ENCODE peak calls at places on chromosomes 3 and 15, in seven cellular contexts. D, K, N, J, A, C and X are unnamed samples.

GRCh38 chr3:88195951-88196434 is 46.2 kb downstream of the C3orf38 start:
- DNase-seq in K (no peak), C (no peak), J (no peak), D (no peak), A (no peak), N (no peak), X (no peak)

GRCh38 chr15:65393557-65393956 is 15.8 kb upstream of the IGDCC3 start:
- DNase-seq in J (no peak), A (no peak), N (no peak), D (no peak), C (no peak), K (no peak), X (no peak)

GRCh38 chr3:134067311-134068161 is 37.8 kb upstream of the SLCO2A1 start:
- DNase-seq in C (no peak), D (no peak), A (no peak), K (no peak), J (no peak), N (peak; percentile 91), X (no peak)

GRCh38 chr3:182136008-182136910 is 424.5 kb downstream of the SOX2 start:
- DNase-seq in K (no peak), A (no peak), N (no peak), D (no peak), C (no peak), J (no peak), X (no peak)

GRCh38 chr15:78561490-78561889 is 3.8 kb upstream of the CHRNA5 start:
- DNase-seq in K (no peak), N (no peak), J (no peak), A (no peak), D (no peak), C (no peak), X (no peak)

GRCh38 chr3:146134348-146135117 is 26.5 kb downstream of the PLOD2 start:
- DNase-seq in N (no peak), J (no peak), K (no peak), C (no peak), D (no peak), A (peak; percentile 73), X (no peak)

GRCh38 chr3:98906230-98906629 is 4.7 kb upstream of the DCBLD2 start:
- DNase-seq in K (no peak), D (no peak), J (no peak), N (no peak), C (no peak), A (no peak), X (no peak)

GRCh38 chr3:129312671-129313414 is 34.2 kb downstream of the HMCES start:
- DNase-seq in A (no peak), K (no peak), J (no peak), D (no peak), C (no peak), N (no peak), X (no peak)

GRCh38 chr3:133258358-133258757 is 141.5 kb upstream of the BFSP2 start:
- DNase-seq in J (no peak), D (no peak), A (no peak), K (no peak), C (no peak), N (no peak), X (no peak)

GRCh38 chr15:24017470-24017869 is 330.4 kb upstream of the NDN start:
- DNase-seq in K (no peak), A (no peak), D (no peak), C (no peak), J (no peak), N (no peak), X (no peak)

GRCh38 chr15:65630760-65631159 is 9.0 kb downstream of the SLC24A1 start:
- DNase-seq in A (no peak), C (no peak), D (no peak), J (no peak), K (no peak), N (no peak), X (no peak)

GRCh38 chr15:31004220-31004733 is 12.8 kb upstream of the MTMR10 start:
- DNase-seq in K (peak; percentile 69), A (peak; percentile 60), J (peak; percentile 36), N (no peak), D (no peak), C (no peak), X (no peak)

GRCh38 chr15:85316244-85316934 is 64.0 kb upstream of the AKAP13 start:
- DNase-seq in C (no peak), J (no peak), N (no peak), A (no peak), K (no peak), D (no peak), X (no peak)

GRCh38 chr3:9903904-9904303 is 1.3 kb downstream of the IL17RE start:
- DNase-seq in A (no peak), N (no peak), J (peak; percentile 49), D (no peak), C (no peak), K (no peak), X (peak; percentile 71)

GRCh38 chr15:98703291-98703690 is 55.0 kb downstream of the IGF1R start:
- DNase-seq in J (no peak), N (no peak), K (no peak), D (no peak), C (no peak), A (no peak), X (no peak)

GRCh38 chr3:62732183-62732904 is 142.9 kb downstream of the CADPS start:
- DNase-seq in D (no peak), N (no peak), A (no peak), C (no peak), J (no peak), K (peak; percentile 26), X (no peak)
- H3K27ac ChIP-seq in D (no peak overlapping the region), N (no peak overlapping the region), A (no peak overlapping the region), C (no peak overlapping the region), J (no peak overlapping the region), K (peak overlapping the region; percentile 79), X (no peak overlapping the region)

DNA sequence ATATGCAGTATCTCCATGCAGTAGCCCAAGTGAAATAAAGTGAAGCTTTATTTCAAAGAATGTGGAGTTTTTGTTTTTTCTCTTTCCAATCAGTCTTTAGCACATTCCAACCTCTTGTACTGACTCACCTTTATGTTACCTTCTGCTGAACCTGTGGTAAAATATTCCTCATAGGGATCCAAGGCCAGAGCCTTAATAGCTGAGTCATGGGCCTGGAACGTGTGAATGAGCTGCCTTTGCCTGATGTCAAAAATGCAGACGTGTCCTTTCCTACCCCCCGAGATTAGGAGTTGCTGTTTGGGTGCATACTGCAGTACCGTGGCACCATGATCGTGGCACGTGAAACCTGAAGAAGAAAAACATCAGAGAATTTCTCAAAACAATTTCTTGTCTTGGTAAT is 108.5 kb downstream of the GLDN start:
- DNase-seq in K (no peak), C (no peak), J (no peak), A (no peak), D (no peak), N (no peak), X (no peak)
- TF ChIP-seq POLR2AphosphoS5 in K (no peak), C (no peak), J (no peak), A (no peak), D (no peak), N (no peak), X (no peak)

DNA sequence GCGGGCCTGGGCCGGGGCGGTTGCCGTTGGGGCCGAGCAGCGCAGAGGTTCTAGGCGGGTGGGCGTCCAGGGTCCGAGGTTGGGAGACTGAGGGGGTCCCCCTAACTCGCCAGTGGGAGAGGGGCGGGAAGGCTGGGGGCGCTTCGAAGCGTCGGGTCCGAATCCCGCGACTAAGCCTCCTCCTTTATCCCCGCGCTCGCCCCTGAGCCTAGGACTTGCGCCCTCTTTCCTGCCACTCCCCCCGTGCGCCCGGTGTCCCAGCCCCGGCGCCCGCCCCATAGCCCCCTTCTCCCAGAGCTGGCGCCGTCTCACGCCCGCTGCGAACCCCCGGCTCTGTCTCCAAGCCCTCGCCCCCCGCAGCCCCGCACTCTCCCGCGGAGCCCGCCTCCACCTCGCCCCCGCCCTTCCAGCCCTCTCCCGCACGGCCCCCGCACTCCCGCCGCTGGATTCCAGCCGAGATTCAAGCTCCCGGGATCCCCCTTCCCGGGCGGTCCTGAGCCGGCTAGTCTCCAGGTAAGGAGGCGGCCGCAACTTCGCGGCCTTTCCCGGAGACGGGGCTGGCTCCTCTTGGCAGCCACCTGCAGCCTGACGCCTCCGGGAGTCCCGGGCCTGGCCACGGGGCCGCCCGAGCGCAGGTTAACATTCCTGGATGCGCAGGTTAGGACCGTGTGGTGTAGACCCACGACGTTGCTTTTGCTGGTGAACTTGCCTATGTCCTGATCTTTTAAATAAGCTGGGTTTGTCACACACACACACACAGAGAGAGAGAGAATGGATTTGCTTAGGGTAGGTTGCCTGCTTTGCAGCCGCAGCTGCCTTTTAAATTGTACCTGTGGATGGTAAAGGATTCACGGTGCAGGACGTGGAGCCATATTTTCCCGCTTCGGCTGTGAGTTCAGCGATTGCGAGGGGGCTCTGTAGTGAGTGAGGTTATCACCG is 567 bp downstream of the PXYLP1 start:
- DNase-seq in D (no peak), J (peak; percentile 66), K (peak; percentile 55), N (peak; percentile 72), C (peak; percentile 76), A (peak; percentile 76), X (peak; percentile 24)
- H3K27ac ChIP-seq in D (no peak overlapping the region), J (peak overlapping the region; percentile 79), K (peak overlapping the region; percentile 85), N (peak overlapping the region; percentile 93), C (peak overlapping the region; percentile 79), A (no peak overlapping the region), X (peak overlapping the region; percentile 95)

DNA sequence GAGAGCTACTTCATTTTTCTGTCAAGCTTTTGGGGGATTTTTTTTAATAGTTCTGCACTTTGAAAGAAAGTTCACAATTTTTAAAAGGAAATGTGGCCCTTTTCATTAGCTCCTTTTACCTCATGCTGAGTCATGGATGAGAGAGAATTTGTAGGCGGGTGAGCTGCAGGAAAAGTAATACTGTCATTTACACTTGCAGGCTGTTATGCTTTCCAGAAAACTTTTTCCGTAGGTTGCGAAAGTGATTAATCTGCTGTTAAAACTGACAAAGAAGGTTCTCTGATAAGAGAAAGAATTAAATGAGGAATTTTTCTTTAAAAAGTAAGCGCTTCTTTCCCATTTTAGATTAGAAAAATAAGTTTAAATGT is 430.2 kb downstream of the LPP start:
- DNase-seq in D (no peak), J (no peak), K (no peak), C (peak; percentile 67), A (peak; percentile 4), N (no peak), X (no peak)
- TF ChIP-seq POLR2AphosphoS5 in D (no peak), J (no peak), K (peak; percentile 37), C (peak; percentile 26), A (no peak), N (peak; percentile 47), X (no peak)

DNA sequence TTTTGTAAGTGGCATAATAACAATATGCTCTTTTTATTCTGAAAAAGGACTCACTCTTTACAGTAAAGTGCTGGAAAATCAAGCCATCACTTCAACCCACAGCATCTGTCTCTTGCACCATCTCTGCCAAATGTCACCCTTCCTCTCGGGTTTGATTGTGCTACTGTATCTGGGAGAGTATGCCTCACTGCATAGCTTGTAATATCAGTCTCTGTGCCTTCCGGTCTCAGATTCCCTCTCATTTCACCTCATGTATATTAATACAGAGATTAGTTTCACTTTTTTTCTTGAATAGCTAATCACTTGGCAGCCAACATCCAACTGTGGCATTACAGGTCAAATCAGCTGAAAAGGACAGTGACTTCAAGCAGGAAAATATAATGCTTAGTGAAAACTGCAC is 605.9 kb upstream of the NAALADL2 start:
- DNase-seq in D (no peak), A (no peak), C (no peak), K (no peak), J (no peak), N (no peak), X (no peak)
- H3K27ac ChIP-seq in D (no peak overlapping the region), A (no peak overlapping the region), C (no peak overlapping the region), K (no peak overlapping the region), J (no peak overlapping the region), N (no peak overlapping the region), X (no peak overlapping the region)

GRCh38 chr3:118544458-118544857 is 490.2 kb downstream of the IGSF11 start:
- DNase-seq in J (no peak), D (no peak), N (no peak), A (peak; percentile 9), C (no peak), K (peak; percentile 59), X (no peak)
- TF ChIP-seq POLR2AphosphoS5 in J (no peak), D (no peak), N (no peak), A (no peak), C (no peak), K (no peak), X (no peak)